ENCODE peak calls at places on chromosome 16, in ten cellular contexts. D, A, N, I, V, Y, E, T, F and S are unnamed samples.

GRCh38 chr16:85641776-85642176 is 28.7 kb downstream of the GSE1 start:
- DNase-seq in I (peak), T (no peak), V (peak), Y (no peak), F (no peak), N (no peak), A (no peak), D (peak), E (no peak), S (no peak)

GRCh38 chr16:3879258-3879886 is 1.1 kb downstream of the CREBBP start:
- DNase-seq in E (no peak), T (no peak), I (no peak), D (no peak), V (peak), N (no peak), F (no peak), A (peak), Y (no peak), S (no peak)

GRCh38 chr16:80602894-80603293 is 62.1 kb downstream of the DYNLRB2 start:
- DNase-seq in V (no peak), D (no peak), E (no peak), N (no peak), Y (no peak), T (no peak), A (no peak), I (no peak), F (no peak), S (no peak)

GRCh38 chr16:24178496-24178895 is 77.6 kb upstream of the CACNG3 start:
- DNase-seq in V (no peak), N (no peak), T (no peak), F (no peak), D (no peak), A (peak), E (no peak), I (no peak), Y (no peak), S (no peak)

GRCh38 chr16:78676351-78676750 is 576.9 kb downstream of the WWOX start:
- DNase-seq in N (no peak), D (no peak), V (no peak), F (no peak), E (no peak), A (no peak), I (no peak), Y (no peak), T (no peak), S (no peak)

GRCh38 chr16:1691276-1691675 is 13.2 kb downstream of the JPT2 start:
- DNase-seq in T (no peak), I (no peak), N (no peak), D (no peak), A (peak), V (peak), F (no peak), E (no peak), Y (no peak), S (no peak)

GRCh38 chr16:66382171-66382965 is 15.9 kb downstream of the CDH5 start:
- DNase-seq in I (no peak), E (no peak), T (no peak), F (no peak), N (no peak), Y (no peak), V (peak), D (no peak), A (peak), S (no peak)

GRCh38 chr16:11089504-11090124 is 145.2 kb downstream of the CLEC16A start:
- DNase-seq in I (no peak), D (no peak), A (peak), V (peak), N (no peak), T (no peak), F (no peak), Y (no peak), E (no peak), S (no peak)

GRCh38 chr16:49022351-49022963 is 259.2 kb downstream of the CBLN1 start:
- DNase-seq in E (no peak), N (no peak), Y (no peak), A (no peak), I (no peak), D (no peak), V (peak), T (no peak), F (no peak), S (no peak)

GRCh38 chr16:50261160-50261706 is 5.1 kb upstream of the ADCY7 start:
- DNase-seq in T (no peak), A (no peak), D (no peak), I (peak), F (no peak), N (no peak), E (no peak), V (no peak), Y (no peak), S (no peak)

GRCh38 chr16:11258553-11259287 is 2.7 kb upstream of the SOCS1 start:
- DNase-seq in Y (peak), D (no peak), N (no peak), E (no peak), A (no peak), F (no peak), T (no peak), V (no peak), I (peak), S (no peak)

GRCh38 chr16:85370881-85371651 is 242.1 kb upstream of the GSE1 start:
- DNase-seq in A (no peak), D (no peak), V (peak), T (no peak), I (peak), E (no peak), Y (no peak), F (no peak), N (no peak), S (no peak)

GRCh38 chr16:66190411-66190810 is 176.1 kb upstream of the CDH5 start:
- DNase-seq in F (no peak), E (no peak), I (no peak), V (no peak), N (no peak), Y (no peak), T (no peak), D (no peak), A (no peak), S (no peak)

GRCh38 chr16:52976539-52977167 is 76.0 kb downstream of the CHD9NB start:
- DNase-seq in E (no peak), Y (no peak), T (no peak), I (no peak), D (peak), V (peak), F (no peak), A (peak), N (no peak), S (no peak)

GRCh38 chr16:69217433-69217832 is 30.5 kb downstream of the SNTB2 start:
- DNase-seq in N (no peak), D (no peak), A (peak), V (peak), Y (no peak), I (no peak), F (no peak), E (no peak), T (no peak), S (no peak)

GRCh38 chr16:30185683-30186421 is 2.5 kb downstream of the CORO1A start:
- DNase-seq in A (no peak), Y (peak), N (peak), D (no peak), T (no peak), V (no peak), E (peak), I (peak), F (peak), S (no peak)

GRCh38 chr16:24969071-24969470 is 46.1 kb downstream of the ARHGAP17 start:
- DNase-seq in N (no peak), F (no peak), V (no peak), A (no peak), Y (no peak), D (no peak), E (no peak), I (no peak), T (no peak), S (no peak)

GRCh38 chr16:51049276-51049675 is 101.8 kb downstream of the SALL1 start:
- DNase-seq in I (no peak), E (no peak), Y (no peak), T (no peak), F (no peak), D (no peak), N (no peak), V (no peak), A (peak), S (no peak)